ENCODE peak calls at places on chromosomes 16 and 17, in ten cellular contexts. V is mesenchymal stem cell, A is K562, E is fibroblast of lung, B is hepatocyte, N is neural progenitor cell, J is H9, S is GM23338, F is GM23248, D is GM12878. H is an unnamed sample.

GRCh38 chr16:20833081-20833480 is 26.8 kb downstream of the REXO5 start:
- DNase-seq in N (no peak), J (no peak), V (no peak), D (no peak), B (no peak), A (no peak), S (no peak), F (no peak), E (no peak), H (no peak)

GRCh38 chr16:29983420-29984136 is 9.9 kb downstream of the TAOK2 start:
- DNase-seq in F (peak; percentile 73), V (no peak), S (no peak), E (no peak), J (no peak), N (no peak), B (no peak), A (no peak), D (no peak), H (no peak)

GRCh38 chr16:30609002-30609927 is 924 bp downstream of the ZNF689 start:
- DNase-seq in B (peak; percentile 69), V (peak; percentile 45), S (peak; percentile 70), J (peak; percentile 39), E (peak; percentile 42), F (peak; percentile 64), D (no peak), A (peak; percentile 69), N (peak; percentile 31), H (no peak)

GRCh38 chr17:17710728-17711541 is 29.7 kb downstream of the RAI1 start:
- DNase-seq in J (peak; percentile 92), B (peak; percentile 95), N (peak; percentile 84), D (no peak), A (peak; percentile 27), F (peak; percentile 89), V (peak; percentile 96), E (peak; percentile 83), S (peak; percentile 92), H (peak; percentile 94)

GRCh38 chr17:79942011-79942405 is 93.7 kb downstream of the TBC1D16 start:
- DNase-seq in V (no peak), D (no peak), B (no peak), A (peak; percentile 32), N (no peak), S (no peak), E (no peak), F (no peak), J (no peak), H (no peak)

GRCh38 chr17:8857919-8858318 is 9.6 kb downstream of the PIK3R6 start:
- DNase-seq in N (no peak), S (peak; percentile 46), A (no peak), J (peak; percentile 75), E (no peak), V (no peak), B (no peak), F (peak; percentile 87), D (peak; percentile 95), H (no peak)

GRCh38 chr17:80743181-80743771 is 198.6 kb downstream of the RPTOR start:
- DNase-seq in S (no peak), D (no peak), V (peak; percentile 46), B (no peak), J (no peak), A (no peak), E (no peak), F (peak; percentile 64), N (no peak), H (no peak)

GRCh38 chr16:4957720-4958509 is at the start of gene SEC14L5:
- DNase-seq in S (peak; percentile 100), D (peak; percentile 55), F (peak; percentile 100), J (peak; percentile 99), B (peak; percentile 100), V (peak; percentile 97), E (peak; percentile 99), A (peak; percentile 100), N (peak; percentile 100), H (peak; percentile 100)

GRCh38 chr16:87406495-87407088 is 14.5 kb downstream of the MAP1LC3B start:
- DNase-seq in S (no peak), F (no peak), E (no peak), B (no peak), A (peak; percentile 22), V (peak; percentile 18), D (no peak), J (no peak), N (no peak), H (no peak)

GRCh38 chr16:46908540-46909372 is 24.6 kb downstream of the GPT2 start:
- DNase-seq in E (peak; percentile 71), D (no peak), B (peak; percentile 79), A (peak; percentile 69), V (peak; percentile 68), S (peak; percentile 93), F (peak; percentile 69), N (peak; percentile 90), J (peak; percentile 72), H (peak; percentile 71)

GRCh38 chr16:87426423-87427215 is 34.5 kb downstream of the MAP1LC3B start:
- DNase-seq in E (no peak), A (no peak), B (no peak), D (no peak), N (no peak), J (no peak), F (no peak), V (no peak), S (no peak), H (no peak)

GRCh38 chr17:10041287-10041612 is 136.2 kb upstream of the RCVRN start:
- DNase-seq in V (no peak), E (no peak), B (peak; percentile 55), N (no peak), D (no peak), S (no peak), A (no peak), J (no peak), F (no peak), H (peak; percentile 79)

GRCh38 chr17:68909066-68909465 is 46.1 kb downstream of the ABCA8 start:
- DNase-seq in B (peak; percentile 83), A (no peak), S (no peak), E (peak; percentile 92), F (peak; percentile 92), V (peak; percentile 98), D (peak; percentile 16), J (no peak), N (no peak), H (peak; percentile 16)

GRCh38 chr16:5882087-5882661 is 784.6 kb upstream of the EEF2KMT start:
- DNase-seq in F (no peak), D (no peak), E (no peak), V (no peak), S (peak; percentile 41), N (no peak), J (no peak), A (peak; percentile 13), B (no peak), H (no peak)

GRCh38 chr16:88911946-88912310 is 45.5 kb upstream of the PABPN1L start:
- DNase-seq in N (no peak), D (no peak), J (no peak), S (no peak), F (no peak), E (no peak), V (no peak), A (no peak), B (no peak), H (no peak)

GRCh38 chr17:7440113-7440822 is 956 bp downstream of the FGF11 start:
- DNase-seq in D (no peak), S (peak; percentile 79), E (peak; percentile 14), N (peak; percentile 73), V (peak; percentile 32), J (peak; percentile 85), B (peak; percentile 78), F (peak; percentile 31), A (peak; percentile 28), H (no peak)

GRCh38 chr17:46770818-46771600 is 47.5 kb downstream of the WNT3 start:
- DNase-seq in F (peak; percentile 83), N (peak; percentile 92), D (no peak), J (peak; percentile 71), V (peak; percentile 63), E (peak; percentile 17), B (peak; percentile 83), A (peak; percentile 88), S (peak; percentile 68), H (peak; percentile 50)

GRCh38 chr17:7586673-7587419 is 3.0 kb downstream of the SOX15 start:
- DNase-seq in D (no peak), F (no peak), J (peak; percentile 84), N (no peak), E (no peak), V (no peak), B (peak; percentile 50), A (peak; percentile 58), S (peak; percentile 66), H (peak; percentile 62)

GRCh38 chr17:82152556-82153294 is 54.7 kb upstream of the FASN start:
- DNase-seq in F (no peak), V (no peak), D (no peak), N (no peak), E (no peak), S (no peak), J (no peak), A (no peak), B (no peak), H (no peak)

GRCh38 chr16:66427036-66427446 is at the start of gene BEAN1:
- DNase-seq in F (peak; percentile 62), V (no peak), B (peak; percentile 67), D (no peak), J (no peak), A (peak; percentile 78), N (peak; percentile 81), E (no peak), S (peak; percentile 56), H (no peak)

GRCh38 chr17:36602030-36602737 is 801 bp downstream of the MRM1 start:
- DNase-seq in B (peak; percentile 40), E (no peak), D (no peak), V (no peak), F (peak; percentile 54), N (peak; percentile 42), S (peak; percentile 46), J (peak; percentile 61), A (no peak), H (no peak)

GRCh38 chr17:14545156-14545906 is 244.4 kb downstream of the HS3ST3B1 start:
- DNase-seq in F (no peak), E (no peak), A (no peak), V (no peak), D (no peak), N (peak; percentile 10), B (peak; percentile 54), J (no peak), S (no peak), H (no peak)
- H2AFZ ChIP-seq in F (no peak overlapping the region), E (no peak overlapping the region), A (no peak overlapping the region), V (no peak overlapping the region), D (no peak overlapping the region), N (no peak overlapping the region), B (peak overlapping the region; percentile 32), J (no peak overlapping the region), S (no peak overlapping the region), H (no peak overlapping the region)

GRCh38 chr16:85159226-85159980 is 47.1 kb upstream of the CIBAR2 start:
- DNase-seq in S (no peak), F (peak; percentile 38), E (peak; percentile 39), J (no peak), V (no peak), D (no peak), N (no peak), B (no peak), A (no peak), H (peak; percentile 78)
- H2AFZ ChIP-seq in S (no peak overlapping the region), F (no peak overlapping the region), E (no peak overlapping the region), J (no peak overlapping the region), V (no peak overlapping the region), D (no peak overlapping the region), N (no peak overlapping the region), B (no peak overlapping the region), A (peak overlapping the region; percentile 43), H (no peak overlapping the region)

GRCh38 chr17:56300191-56300590 is 146.9 kb downstream of the ANKFN1 start:
- DNase-seq in F (no peak), A (no peak), B (no peak), D (no peak), N (no peak), E (no peak), S (no peak), J (no peak), V (no peak), H (no peak)
- H2AFZ ChIP-seq in F (peak overlapping the region; percentile 39), A (no peak overlapping the region), B (no peak overlapping the region), D (no peak overlapping the region), N (no peak overlapping the region), E (no peak overlapping the region), S (no peak overlapping the region), J (no peak overlapping the region), V (no peak overlapping the region), H (no peak overlapping the region)

GRCh38 chr17:16419074-16419928 is 3.9 kb downstream of the TRPV2 start:
- DNase-seq in A (peak; percentile 59), N (no peak), V (peak; percentile 96), D (peak; percentile 59), B (peak; percentile 84), S (no peak), E (peak; percentile 85), J (no peak), F (peak; percentile 95), H (peak; percentile 54)
- H2AFZ ChIP-seq in A (no peak overlapping the region), N (no peak overlapping the region), V (no peak overlapping the region), D (no peak overlapping the region), B (no peak overlapping the region), S (no peak overlapping the region), E (no peak overlapping the region), J (no peak overlapping the region), F (no peak overlapping the region), H (peak overlapping the region; percentile 67)

H was measured in HepG2.